ENCODE peak calls at places on chromosomes 16 and 17, in six cellular contexts. F, U, M, Y, K and N are unnamed samples.

GRCh38 chr16:1989209-1989825 is 453 bp upstream of the SYNGR3 start:
- DNase-seq in U (no peak), F (no peak), K (no peak), M (no peak), Y (no peak), N (no peak)

GRCh38 chr17:76370261-76370993 is 14.0 kb upstream of the SPHK1 start:
- DNase-seq in Y (peak; percentile 98), M (no peak), U (no peak), F (peak; percentile 87), K (peak; percentile 85), N (no peak)

GRCh38 chr16:58037365-58038057 is 12.0 kb downstream of the MMP15 start:
- DNase-seq in K (no peak), M (no peak), Y (no peak), U (no peak), F (no peak), N (no peak)

GRCh38 chr17:888998-889401 is 90.6 kb downstream of the NXN start:
- DNase-seq in U (no peak), M (no peak), K (no peak), F (peak; percentile 83), Y (no peak), N (no peak)

GRCh38 chr16:79823644-79824043 is 223.1 kb upstream of the MAF start:
- DNase-seq in Y (no peak), U (no peak), F (peak; percentile 9), M (no peak), K (no peak), N (no peak)

GRCh38 chr16:2284001-2284770 is 16.3 kb upstream of the RNPS1 start:
- DNase-seq in F (no peak), M (no peak), Y (no peak), U (no peak), K (no peak), N (no peak)

GRCh38 chr17:78865682-78866390 is 25.2 kb upstream of the USP36 start:
- DNase-seq in K (peak; percentile 86), F (peak; percentile 86), M (peak; percentile 51), Y (peak; percentile 55), U (peak; percentile 86), N (peak; percentile 85)

GRCh38 chr17:28948342-28948741 is 3.0 kb downstream of the PHF12 start:
- DNase-seq in M (no peak), U (no peak), K (no peak), Y (no peak), F (no peak), N (no peak)

GRCh38 chr17:49180303-49180702 is 30.1 kb downstream of the GNGT2 start:
- DNase-seq in Y (peak; percentile 46), F (peak; percentile 51), U (peak; percentile 25), M (peak; percentile 54), K (peak; percentile 26), N (peak; percentile 55)

GRCh38 chr17:80782536-80783427 is 208.9 kb upstream of the CHMP6 start:
- DNase-seq in K (no peak), Y (peak; percentile 27), M (peak; percentile 24), F (no peak), U (no peak), N (peak; percentile 41)

GRCh38 chr16:68564367-68564985 is 25.4 kb downstream of the ZFP90 start:
- DNase-seq in F (peak; percentile 4), M (no peak), Y (no peak), K (no peak), U (no peak), N (peak; percentile 41)

GRCh38 chr17:67375761-67376160 is 1.3 kb upstream of the PITPNC1 start:
- DNase-seq in Y (no peak), M (no peak), K (no peak), U (no peak), F (no peak), N (no peak)

GRCh38 chr16:8929086-8929748 is 34.5 kb downstream of the USP7 start:
- DNase-seq in F (peak; percentile 7), Y (no peak), U (no peak), M (no peak), K (no peak), N (no peak)

GRCh38 chr16:2814757-2815298 is 2.2 kb upstream of the PRSS21 start:
- DNase-seq in Y (no peak), F (no peak), U (no peak), K (no peak), M (no peak), N (no peak)

GRCh38 chr16:30623558-30624283 is 13.5 kb upstream of the ZNF689 start:
- DNase-seq in Y (no peak), K (no peak), F (no peak), M (no peak), U (no peak), N (no peak)

GRCh38 chr17:75518201-75518600 is 1.9 kb downstream of the TSEN54 start:
- DNase-seq in K (no peak), F (no peak), U (no peak), M (peak; percentile 26), Y (no peak), N (no peak)

GRCh38 chr17:72460711-72461110 is 339.9 kb downstream of the SOX9 start:
- DNase-seq in K (no peak), M (no peak), U (no peak), Y (no peak), F (peak; percentile 68), N (no peak)

GRCh38 chr17:57142925-57143324 is 57.9 kb downstream of the AKAP1 start:
- DNase-seq in K (no peak), F (peak; percentile 98), M (no peak), Y (no peak), U (no peak), N (no peak)